ENCODE peak calls at places on chromosomes 6 and 20, in nine cellular contexts. R, S, U, V, K, W, J, O and M are unnamed samples. For H3K4me1 and H3K9me3, the result is how much of the 10 kb centered on the place peaks cover.

GRCh38 chr6:12572884-12573824 is 143.4 kb upstream of the PHACTR1 start:
- DNase-seq in R (peak), S (no peak), U (no peak), V (no peak), K (no peak), W (no peak), J (no peak), O (peak), M (no peak)

GRCh38 chr6:116369540-116370327 is 1.0 kb upstream of the DSE start:
- DNase-seq in R (no peak), S (no peak), U (no peak), V (no peak), K (no peak), W (no peak), J (peak), O (no peak), M (no peak)

GRCh38 chr6:85360794-85361642 is 88.9 kb upstream of the NT5E start:
- DNase-seq in R (peak), S (no peak), U (no peak), V (no peak), K (no peak), W (no peak), J (no peak), O (peak), M (no peak)

GRCh38 chr6:39102024-39102820 is 12.8 kb downstream of the SAYSD1 start:
- DNase-seq in R (no peak), S (peak), U (peak), V (no peak), K (no peak), W (no peak), J (no peak), O (no peak), M (peak)

GRCh38 chr6:87682310-87682709 is 19.7 kb downstream of the AKIRIN2 start:
- DNase-seq in R (peak), S (no peak), U (no peak), V (no peak), K (no peak), W (no peak), J (no peak), O (no peak), M (no peak)

GRCh38 chr20:3660262-3661059 is 2.7 kb downstream of the GFRA4 start:
- DNase-seq in R (no peak), S (no peak), U (no peak), V (peak), K (no peak), W (no peak), J (no peak), O (no peak), M (peak)

GRCh38 chr6:33971580-33971979 is 167.8 kb upstream of the MLN start:
- DNase-seq in R (no peak), S (no peak), U (no peak), V (no peak), K (no peak), W (no peak), J (no peak), O (no peak), M (no peak)

GRCh38 chr6:96931198-96931597 is 6.7 kb downstream of the KLHL32 start:
- DNase-seq in R (no peak), S (no peak), U (no peak), V (no peak), K (no peak), W (no peak), J (no peak), O (no peak), M (no peak)

GRCh38 chr6:145749632-145750031 is 14.3 kb upstream of the EPM2A start:
- DNase-seq in R (peak), S (no peak), U (no peak), V (no peak), K (no peak), W (no peak), J (peak), O (peak), M (no peak)

GRCh38 chr6:74899416-74899815 is 306.4 kb downstream of the COL12A1 start:
- DNase-seq in R (peak), S (no peak), U (no peak), V (no peak), K (no peak), W (no peak), J (no peak), O (peak), M (no peak)

GRCh38 chr6:134990262-134990661 is 40.4 kb upstream of the ALDH8A1 start:
- DNase-seq in R (no peak), S (no peak), U (no peak), V (no peak), K (no peak), W (no peak), J (no peak), O (no peak), M (no peak)

GRCh38 chr6:3480009-3480408 is 23.2 kb upstream of the SLC22A23 start:
- DNase-seq in R (no peak), S (no peak), U (no peak), V (no peak), K (no peak), W (no peak), J (no peak), O (no peak), M (no peak)

GRCh38 chr6:128327890-128328289 is 192.5 kb downstream of the PTPRK start:
- DNase-seq in R (peak), S (no peak), U (peak), V (no peak), K (no peak), W (peak), J (peak), O (peak), M (no peak)

GRCh38 chr20:48157970-48158369 is 372.7 kb upstream of the SULF2 start:
- DNase-seq in R (peak), S (no peak), U (no peak), V (no peak), K (no peak), W (no peak), J (no peak), O (no peak), M (peak)

GRCh38 chr6:1409774-1410465 is 20.5 kb downstream of the FOXF2 start:
- DNase-seq in R (no peak), S (no peak), U (peak), V (no peak), K (no peak), W (no peak), J (no peak), O (no peak), M (no peak)

GRCh38 chr20:62365814-62366369 is 1.2 kb downstream of the LAMA5 start:
- DNase-seq in R (peak), S (peak), U (no peak), V (peak), K (no peak), W (no peak), J (no peak), O (peak), M (peak)

GRCh38 chr20:62363920-62364851 is 2.9 kb downstream of the LAMA5 start:
- DNase-seq in R (no peak), S (no peak), U (peak), V (peak), K (no peak), W (no peak), J (no peak), O (peak), M (peak)

GRCh38 chr20:62366370-62367135 is 559 bp downstream of the LAMA5 start:
- DNase-seq in R (peak), S (peak), U (peak), V (peak), K (no peak), W (no peak), J (peak), O (peak), M (peak)

GRCh38 chr20:62362991-62363919 is 3.9 kb downstream of the LAMA5 start:
- DNase-seq in R (peak), S (no peak), U (peak), V (peak), K (no peak), W (no peak), J (no peak), O (peak), M (peak)

GRCh38 chr20:62364911-62365736 is 2.0 kb downstream of the LAMA5 start:
- DNase-seq in R (no peak), S (peak), U (peak), V (peak), K (no peak), W (no peak), J (no peak), O (peak), M (peak)
- H3K4me1 ChIP-seq in R (half or more), S (under half), U (under half), V (half or more), K (half or more), W (under half), J (under half), O (half or more), M (under half)

DNA sequence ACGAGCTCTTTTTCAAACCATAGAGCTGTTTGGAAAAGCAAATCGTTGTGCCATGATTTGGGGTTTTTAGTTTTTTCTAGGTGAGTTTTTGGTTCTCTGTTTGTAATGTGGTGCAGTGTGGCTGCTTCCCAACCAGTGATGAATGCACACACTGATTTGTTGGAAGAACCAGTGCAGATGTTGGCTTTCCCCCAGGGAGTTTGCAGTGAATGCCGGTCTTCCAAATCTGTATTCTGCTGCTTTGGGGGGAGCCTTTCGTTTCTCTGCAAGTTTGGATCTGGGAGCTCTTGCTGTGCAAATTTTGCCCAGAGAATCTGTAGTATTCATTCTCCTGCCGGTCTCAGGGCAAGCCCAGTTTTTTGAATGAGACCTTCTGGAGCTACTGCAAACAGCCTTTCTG is 14.5 kb downstream of the HECA start:
- DNase-seq in R (no peak), S (no peak), U (no peak), V (peak), K (no peak), W (no peak), J (no peak), O (no peak), M (no peak)
- H3K4me3 ChIP-seq in R (no peak), S (no peak), U (no peak), V (no peak), K (no peak), W (peak), J (no peak), O (no peak), M (no peak)

GRCh38 chr6:107398005-107398404 is 61.4 kb downstream of the PDSS2 start:
- DNase-seq in R (no peak), S (no peak), U (no peak), V (no peak), K (no peak), W (no peak), J (no peak), O (no peak), M (no peak)
- H3K9me3 ChIP-seq in R (under half), S (under half), U (under half), V (under half), K (under half), W (under half), J (under half), O (under half), M (under half)

GRCh38 chr6:101840100-101840499 is 446.6 kb downstream of the GRIK2 start:
- DNase-seq in R (no peak), S (no peak), U (no peak), V (no peak), K (no peak), W (no peak), J (no peak), O (no peak), M (no peak)

GRCh38 chr6:101847690-101848089 is 454.2 kb downstream of the GRIK2 start:
- DNase-seq in R (no peak), S (no peak), U (peak), V (no peak), K (no peak), W (no peak), J (no peak), O (no peak), M (no peak)

GRCh38 chr6:101845172-101845571 is 451.7 kb downstream of the GRIK2 start:
- DNase-seq in R (no peak), S (no peak), U (no peak), V (no peak), K (no peak), W (no peak), J (peak), O (no peak), M (no peak)

DNA sequence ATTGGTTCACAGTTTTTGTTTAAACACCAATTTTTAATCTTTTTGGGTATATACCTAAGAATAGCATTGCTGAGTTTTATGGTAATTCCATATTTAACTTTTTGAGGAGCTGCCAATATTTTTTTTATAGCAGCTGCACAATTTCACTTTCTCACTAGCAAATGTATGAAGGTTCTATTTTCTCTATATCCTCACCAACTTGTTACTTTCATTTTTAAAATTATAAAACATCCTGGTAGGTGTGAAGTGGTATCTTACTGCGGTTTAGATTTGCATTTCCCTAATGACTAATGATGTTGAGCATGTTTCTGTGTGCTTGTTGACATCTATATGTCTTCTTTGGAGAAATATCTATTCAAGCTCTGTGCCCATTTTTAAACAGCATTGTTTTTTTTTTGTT is 452.1 kb downstream of the GRIK2 start:
- DNase-seq in R (no peak), S (no peak), U (no peak), V (no peak), K (no peak), W (no peak), J (peak), O (no peak), M (no peak)
- H3K4me1 ChIP-seq in R (under half), S (under half), U (under half), V (under half), K (under half), W (under half), J (under half), O (under half), M (under half)

DNA sequence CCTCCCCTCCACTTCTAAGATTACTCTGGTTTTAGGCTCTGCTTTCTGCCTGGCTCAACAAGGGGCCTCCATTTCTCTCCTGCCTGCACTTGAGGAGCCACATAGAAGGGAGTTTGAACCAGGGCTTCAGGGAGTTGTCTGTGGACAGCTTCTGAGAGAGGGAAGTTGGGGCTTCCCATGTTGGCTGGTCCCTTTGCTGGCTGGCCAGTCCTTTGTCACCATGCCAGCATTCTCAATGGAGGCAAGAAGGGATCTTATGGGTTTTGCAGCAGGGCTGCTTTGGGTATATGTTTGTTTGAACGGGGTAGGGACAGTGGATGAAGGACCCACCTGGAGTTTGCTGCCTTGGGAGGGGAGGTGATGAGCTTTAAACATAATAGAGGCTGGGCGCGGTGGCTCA is 124.9 kb downstream of the CARMIL1 start:
- DNase-seq in R (no peak), S (no peak), U (no peak), V (no peak), K (no peak), W (no peak), J (peak), O (no peak), M (no peak)
- H3K4me3 ChIP-seq in R (no peak), S (no peak), U (no peak), V (no peak), K (no peak), W (peak), J (peak), O (no peak), M (no peak)

GRCh38 chr6:108286366-108286765 is 8.5 kb upstream of the AFG1L start:
- DNase-seq in R (no peak), S (no peak), U (no peak), V (no peak), K (no peak), W (no peak), J (no peak), O (no peak), M (no peak)

GRCh38 chr6:108288742-108289141 is 6.1 kb upstream of the AFG1L start:
- DNase-seq in R (no peak), S (no peak), U (peak), V (no peak), K (no peak), W (no peak), J (no peak), O (no peak), M (no peak)

GRCh38 chr6:108287373-108287772 is 7.5 kb upstream of the AFG1L start:
- DNase-seq in R (no peak), S (no peak), U (no peak), V (no peak), K (no peak), W (no peak), J (no peak), O (no peak), M (no peak)

DNA sequence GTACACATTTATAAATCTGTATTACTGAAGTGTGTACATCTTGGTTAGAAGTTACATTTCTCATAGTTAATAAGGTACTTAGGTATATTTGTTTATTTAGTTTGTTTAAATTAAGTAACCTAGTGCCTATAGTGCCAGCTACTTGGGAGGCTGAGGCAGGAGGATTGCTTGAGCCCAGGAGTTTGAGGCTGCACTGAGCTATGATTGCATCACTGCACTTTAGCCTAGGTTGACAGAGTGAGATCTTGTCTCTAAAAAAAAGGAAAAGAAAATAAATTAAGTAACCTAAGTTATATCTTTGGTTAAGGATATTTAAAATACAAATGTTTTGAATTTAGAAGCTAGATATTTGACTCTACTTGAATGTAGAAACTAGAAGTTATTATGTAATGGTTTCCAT is 9.5 kb upstream of the AFG1L start:
- DNase-seq in R (no peak), S (no peak), U (no peak), V (no peak), K (no peak), W (no peak), J (no peak), O (no peak), M (no peak)
- H3K9me3 ChIP-seq in R (under half), S (under half), U (under half), V (under half), K (under half), W (under half), J (under half), O (under half), M (under half)

GRCh38 chr6:14270142-14270893 is 152.7 kb downstream of the CD83 start:
- DNase-seq in R (no peak), S (no peak), U (peak), V (no peak), K (no peak), W (no peak), J (no peak), O (no peak), M (no peak)
- H3K4me1 ChIP-seq in R (under half), S (under half), U (under half), V (under half), K (under half), W (under half), J (under half), O (under half), M (under half)

GRCh38 chr6:168441434-168442391 is 729 bp downstream of the SMOC2 start:
- DNase-seq in R (no peak), S (no peak), U (peak), V (no peak), K (no peak), W (no peak), J (no peak), O (no peak), M (no peak)

GRCh38 chr6:168439791-168440491 is 1.0 kb upstream of the SMOC2 start:
- DNase-seq in R (no peak), S (no peak), U (no peak), V (no peak), K (no peak), W (no peak), J (no peak), O (no peak), M (no peak)

GRCh38 chr6:168437751-168438150 is 3.2 kb upstream of the SMOC2 start:
- DNase-seq in R (no peak), S (no peak), U (no peak), V (no peak), K (no peak), W (no peak), J (no peak), O (no peak), M (no peak)

GRCh38 chr6:168442646-168443045 is 1.7 kb downstream of the SMOC2 start:
- DNase-seq in R (no peak), S (no peak), U (no peak), V (no peak), K (no peak), W (no peak), J (no peak), O (no peak), M (no peak)

GRCh38 chr6:168440520-168441433 is at the start of gene SMOC2:
- DNase-seq in R (no peak), S (peak), U (peak), V (peak), K (no peak), W (no peak), J (no peak), O (no peak), M (peak)
- H3K4me3 ChIP-seq in R (no peak), S (peak), U (peak), V (peak), K (peak), W (no peak), J (no peak), O (peak), M (peak)